ENCODE peak calls at places on chromosomes 16 and 17, in seven cellular contexts. S is AG08395; X is memory B cell; C is stimulated activated CD8-positive, alpha-beta memory T cell treated with anti-CD3 and anti-CD28 coated beads, Interleukin-15, amount 100 ng/mL, for 24 hours; W is naive thymus-derived CD4-positive, alpha-beta T cell; I is brain microvascular endothelial cell; K is NB4. P is an unnamed sample.

GRCh38 chr16:4641876-4642275 is 17.2 kb downstream of the MGRN1 start:
- DNase-seq in K (no peak), W (no peak), C (no peak), X (no peak), I (no peak), S (no peak), P (no peak)

GRCh38 chr16:51151435-51151950 is 423 bp upstream of the SALL1 start:
- DNase-seq in C (no peak), S (peak), X (no peak), K (no peak), W (no peak), I (no peak), P (peak)

GRCh38 chr17:4845128-4845527 is 12.0 kb downstream of the MINK1 start:
- DNase-seq in W (no peak), S (no peak), X (no peak), I (no peak), K (no peak), C (no peak), P (no peak)

GRCh38 chr17:78000351-78000750 is 41.8 kb downstream of the TNRC6C start:
- DNase-seq in W (no peak), X (no peak), K (peak), I (peak), S (peak), C (no peak), P (no peak)

GRCh38 chr17:60421273-60422161 is 772 bp upstream of the CHCT1 start:
- DNase-seq in K (peak), C (peak), S (peak), W (peak), I (peak), X (peak), P (peak)

GRCh38 chr16:3121843-3122467 is 9.6 kb downstream of the ZNF205 start:
- DNase-seq in S (no peak), X (no peak), K (no peak), W (no peak), C (no peak), I (no peak), P (no peak)

GRCh38 chr17:37507108-37507507 is 17.4 kb downstream of the DUSP14 start:
- DNase-seq in K (no peak), I (no peak), S (no peak), C (no peak), X (no peak), W (no peak), P (no peak)

GRCh38 chr17:67113481-67113880 is 69.1 kb downstream of the CACNG1 start:
- DNase-seq in I (no peak), S (no peak), K (no peak), W (no peak), C (no peak), X (no peak), P (no peak)

GRCh38 chr17:40182606-40183005 is 5.3 kb downstream of the RAPGEFL1 start:
- DNase-seq in W (no peak), K (no peak), X (no peak), S (no peak), C (no peak), I (no peak), P (no peak)

GRCh38 chr17:61806941-61807340 is 56.4 kb downstream of the BRIP1 start:
- DNase-seq in S (no peak), X (no peak), C (no peak), I (no peak), W (no peak), K (no peak), P (no peak)

GRCh38 chr17:77516902-77517301 is 376.1 kb downstream of the SEC14L1 start:
- DNase-seq in X (no peak), K (peak), W (no peak), C (no peak), I (peak), S (peak), P (peak)

GRCh38 chr16:71473891-71474290 is 11.8 kb upstream of the ZNF23 start:
- DNase-seq in C (no peak), X (no peak), S (no peak), K (no peak), I (no peak), W (no peak), P (no peak)

GRCh38 chr16:5966004-5966403 is 868.4 kb upstream of the EEF2KMT start:
- DNase-seq in C (no peak), I (no peak), X (no peak), K (no peak), S (no peak), W (no peak), P (no peak)

GRCh38 chr16:57752581-57753447 is 17.2 kb downstream of the KATNB1 start:
- DNase-seq in C (no peak), X (no peak), W (no peak), K (no peak), I (no peak), S (no peak), P (no peak)

GRCh38 chr16:20504418-20504817 is 53.1 kb downstream of the ACSM2A start:
- DNase-seq in I (no peak), W (no peak), S (no peak), K (no peak), C (no peak), X (no peak), P (no peak)

GRCh38 chr17:10447035-10447931 is 22.1 kb downstream of the MYH4 start:
- DNase-seq in I (no peak), S (no peak), X (no peak), C (no peak), W (no peak), K (peak), P (no peak)

GRCh38 chr16:68281368-68282063 is 17.2 kb downstream of the SLC7A6 start:
- DNase-seq in S (no peak), W (peak), C (no peak), K (no peak), I (no peak), X (no peak), P (no peak)

GRCh38 chr17:21125862-21126261 is 902 bp upstream of the DHRS7B start:
- DNase-seq in K (peak), I (no peak), W (peak), S (no peak), C (no peak), X (peak), P (no peak)

GRCh38 chr17:35022536-35023063 is 40.9 kb downstream of the RFFL start:
- DNase-seq in W (peak), X (no peak), I (peak), C (peak), K (peak), S (peak), P (peak)

GRCh38 chr16:90032664-90033346 is 13.5 kb upstream of the DBNDD1 start:
- DNase-seq in K (peak), W (no peak), I (no peak), S (peak), X (no peak), C (no peak), P (peak)

P was measured in MG63.